ENCODE peak calls at places on chromosomes 16 and 17, in four cellular contexts. V is activated T-cell treated with anti-CD3 and anti-CD28 coated beads for 1 hour; W is AG10803; Y is stimulated activated CD4-positive, alpha-beta T cell treated with anti-CD3 and anti-CD28 coated beads, Interleukin-2, amount 100 ng/mL, for 48 hours. B is an unnamed sample.

GRCh38 chr16:84462296-84463210 is 41.9 kb downstream of the MEAK7 start:
- DNase-seq in V (no peak), W (no peak), Y (no peak), B (no peak)

GRCh38 chr16:82263456-82264159 is 93.6 kb upstream of the MPHOSPH6 start:
- DNase-seq in V (peak; percentile 24), W (peak; percentile 40), Y (peak; percentile 48), B (peak; percentile 53)

GRCh38 chr17:74542727-74543383 is 3.1 kb downstream of the CD300C start:
- DNase-seq in V (no peak), W (no peak), Y (no peak), B (no peak)

GRCh38 chr17:55198690-55199370 is 65.9 kb upstream of the HLF start:
- DNase-seq in V (no peak), W (peak; percentile 51), Y (no peak), B (no peak)

GRCh38 chr17:64448665-64449512 is at the start of gene MILR1:
- DNase-seq in V (no peak), W (peak; percentile 68), Y (no peak), B (peak; percentile 87)

GRCh38 chr16:46620265-46621005 is 744 bp downstream of the SHCBP1 start:
- DNase-seq in V (no peak), W (no peak), Y (no peak), B (peak; percentile 12)

GRCh38 chr16:11076259-11077018 is 132.1 kb downstream of the CLEC16A start:
- DNase-seq in V (no peak), W (no peak), Y (peak; percentile 57), B (peak; percentile 55)

GRCh38 chr17:32283745-32284207 is 18.1 kb downstream of the RHBDL3 start:
- DNase-seq in V (no peak), W (peak; percentile 38), Y (no peak), B (no peak)

GRCh38 chr17:38511126-38512108 is 83.2 kb downstream of the ARHGAP23 start:
- DNase-seq in V (no peak), W (peak; percentile 76), Y (no peak), B (peak; percentile 37)

GRCh38 chr16:86985656-86986030 is 331.5 kb downstream of the C16orf95 start:
- DNase-seq in V (no peak), W (no peak), Y (no peak), B (no peak)

GRCh38 chr16:68100504-68100903 is 15.3 kb downstream of the NFATC3 start:
- DNase-seq in V (no peak), W (no peak), Y (no peak), B (no peak)

GRCh38 chr16:14284371-14284770 is 213.3 kb downstream of the MRTFB start:
- DNase-seq in V (no peak), W (no peak), Y (no peak), B (no peak)

GRCh38 chr17:273994-274832 is 78.4 kb downstream of the RPH3AL start:
- DNase-seq in V (no peak), W (no peak), Y (no peak), B (no peak)

GRCh38 chr17:6420173-6420641 is 14.7 kb downstream of the AIPL1 start:
- DNase-seq in V (no peak), W (no peak), Y (no peak), B (no peak)

GRCh38 chr17:21213491-21214014 is 408 bp downstream of the TMEM11 start:
- DNase-seq in V (no peak), W (no peak), Y (peak; percentile 18), B (peak; percentile 52)

GRCh38 chr16:28204211-28204610 is 7.6 kb downstream of the XPO6 start:
- DNase-seq in V (no peak), W (no peak), Y (no peak), B (no peak)

GRCh38 chr17:7290685-7291084 is 3.8 kb downstream of the YBX2 start:
- DNase-seq in V (no peak), W (no peak), Y (no peak), B (no peak)

GRCh38 chr17:69947027-69947759 is 127.8 kb upstream of the KCNJ16 start:
- DNase-seq in V (no peak), W (no peak), Y (no peak), B (no peak)